ENCODE peak calls at places on chromosomes 4 and X, in five cellular contexts. One of them, this sample, is unnamed.

GRCh38 chr4:21901281-21901680 is 47.3 kb downstream of the KCNIP4 start:
- DNase-seq in progenitor cell of endocrine pancreas: no peak
- DNase-seq in cardiac fibroblast: no peak
- DNase-seq in NCI-H2029: no peak
- DNase-seq in thoracic aorta: no peak
- DNase-seq in this sample: no peak

GRCh38 chrX:149939271-149940014 is 1.2 kb upstream of the EOLA2 start:
- DNase-seq in cardiac fibroblast: peak; percentile 93
- DNase-seq in progenitor cell of endocrine pancreas: peak; percentile 80
- DNase-seq in NCI-H2029: peak; percentile 96
- DNase-seq in thoracic aorta: peak; percentile 85
- DNase-seq in this sample: peak; percentile 89

GRCh38 chr4:145333786-145334185 is 147.9 kb upstream of the SMAD1 start:
- DNase-seq in progenitor cell of endocrine pancreas: no peak
- DNase-seq in NCI-H2029: no peak
- DNase-seq in cardiac fibroblast: no peak
- DNase-seq in thoracic aorta: no peak
- DNase-seq in this sample: no peak

GRCh38 chr4:185587444-185588161 is 52.3 kb upstream of the PDLIM3 start:
- DNase-seq in thoracic aorta: no peak
- DNase-seq in NCI-H2029: no peak
- DNase-seq in progenitor cell of endocrine pancreas: no peak
- DNase-seq in cardiac fibroblast: no peak
- DNase-seq in this sample: peak; percentile 23

GRCh38 chr4:186900232-186900900 is 176.7 kb upstream of the FAT1 start:
- DNase-seq in cardiac fibroblast: peak; percentile 89
- DNase-seq in progenitor cell of endocrine pancreas: no peak
- DNase-seq in thoracic aorta: no peak
- DNase-seq in NCI-H2029: no peak
- DNase-seq in this sample: no peak

GRCh38 chr4:42865572-42866189 is 26.8 kb upstream of the GRXCR1 start:
- DNase-seq in thoracic aorta: no peak
- DNase-seq in cardiac fibroblast: peak; percentile 65
- DNase-seq in progenitor cell of endocrine pancreas: peak; percentile 36
- DNase-seq in NCI-H2029: peak; percentile 17
- DNase-seq in this sample: no peak

GRCh38 chr4:184030764-184031163 is 125.7 kb downstream of the STOX2 start:
- DNase-seq in cardiac fibroblast: no peak
- DNase-seq in thoracic aorta: no peak
- DNase-seq in progenitor cell of endocrine pancreas: no peak
- DNase-seq in NCI-H2029: no peak
- DNase-seq in this sample: no peak

GRCh38 chrX:109830704-109831206 is 97.7 kb upstream of the ACSL4 start:
- DNase-seq in cardiac fibroblast: peak; percentile 58
- DNase-seq in NCI-H2029: no peak
- DNase-seq in progenitor cell of endocrine pancreas: no peak
- DNase-seq in thoracic aorta: no peak
- DNase-seq in this sample: no peak

GRCh38 chrX:29870608-29871007 is 344.8 kb upstream of the MAGEB2 start:
- DNase-seq in thoracic aorta: no peak
- DNase-seq in cardiac fibroblast: no peak
- DNase-seq in NCI-H2029: no peak
- DNase-seq in progenitor cell of endocrine pancreas: no peak
- DNase-seq in this sample: no peak

GRCh38 chr4:151676301-151676700 is 84.5 kb downstream of the GATB start:
- DNase-seq in cardiac fibroblast: peak; percentile 87
- DNase-seq in thoracic aorta: no peak
- DNase-seq in progenitor cell of endocrine pancreas: no peak
- DNase-seq in NCI-H2029: no peak
- DNase-seq in this sample: no peak

GRCh38 chr4:109149836-109150235 is 152.6 kb downstream of the COL25A1 start:
- DNase-seq in cardiac fibroblast: no peak
- DNase-seq in NCI-H2029: no peak
- DNase-seq in progenitor cell of endocrine pancreas: no peak
- DNase-seq in thoracic aorta: no peak
- DNase-seq in this sample: no peak

GRCh38 chr4:155578726-155579385 is 87.8 kb upstream of the GUCY1A1 start:
- DNase-seq in thoracic aorta: no peak
- DNase-seq in progenitor cell of endocrine pancreas: no peak
- DNase-seq in cardiac fibroblast: no peak
- DNase-seq in NCI-H2029: no peak
- DNase-seq in this sample: no peak

GRCh38 chrX:29560065-29560464 is 655.3 kb upstream of the MAGEB2 start:
- DNase-seq in cardiac fibroblast: no peak
- DNase-seq in thoracic aorta: no peak
- DNase-seq in NCI-H2029: no peak
- DNase-seq in progenitor cell of endocrine pancreas: no peak
- DNase-seq in this sample: no peak